ENCODE peak calls at places on chromosomes 11 and 22, in six cellular contexts. N is T-helper 2 cell, P is WERI-Rb-1, O is NCI-H1105 treated with DMSO at 0.1 percent for 48 hours, B is left colon, F is pancreas. S is an unnamed sample.

GRCh38 chr22:49789289-49790141 is 38.2 kb downstream of the BRD1 start:
- DNase-seq in N (no peak), O (no peak), B (no peak), F (no peak), P (no peak), S (no peak)

GRCh38 chr22:46087816-46088277 is 62.5 kb upstream of the PPARA start:
- DNase-seq in B (peak), N (no peak), P (peak), O (no peak), F (peak), S (peak)

GRCh38 chr22:44735518-44736428 is 16.6 kb upstream of the ARHGAP8 start:
- DNase-seq in O (peak), N (peak), P (peak), B (no peak), F (peak), S (peak)

GRCh38 chr11:110430267-110431211 is 791 bp downstream of the FDX1 start:
- DNase-seq in P (no peak), O (peak), F (peak), N (peak), B (peak), S (peak)

GRCh38 chr11:133945087-133945974 is 11.4 kb downstream of the IGSF9B start:
- DNase-seq in P (no peak), B (no peak), F (no peak), O (no peak), N (peak), S (no peak)

GRCh38 chr22:49964493-49965290 is 4.1 kb downstream of the PIM3 start:
- DNase-seq in N (peak), O (no peak), P (peak), F (peak), B (peak), S (no peak)

GRCh38 chr11:1906146-1906545 is 13.4 kb upstream of the TNNT3 start:
- DNase-seq in N (no peak), F (no peak), O (no peak), B (no peak), P (no peak), S (no peak)

GRCh38 chr11:95671768-95672167 is 117.8 kb downstream of the FAM76B start:
- DNase-seq in F (no peak), O (no peak), B (no peak), P (no peak), N (no peak), S (no peak)

GRCh38 chr11:16749666-16750065 is 11.2 kb downstream of the C11orf58 start:
- DNase-seq in P (no peak), O (no peak), F (no peak), N (no peak), B (no peak), S (no peak)

GRCh38 chr11:38019072-38019775 is 1421.2 kb upstream of the RAG2 start:
- DNase-seq in O (no peak), F (no peak), N (no peak), P (peak), B (no peak), S (no peak)

GRCh38 chr11:17331669-17332068 is 19.9 kb upstream of the NCR3LG1 start:
- DNase-seq in B (no peak), O (no peak), N (no peak), P (no peak), F (no peak), S (no peak)

GRCh38 chr22:37338539-37339246 is 56.4 kb downstream of the CYTH4 start:
- DNase-seq in F (no peak), P (no peak), B (no peak), O (no peak), N (no peak), S (no peak)

GRCh38 chr11:117225553-117226170 is 6.2 kb downstream of the PCSK7 start:
- DNase-seq in O (no peak), P (no peak), F (no peak), N (no peak), B (peak), S (no peak)

GRCh38 chr11:61493832-61494231 is 14.7 kb upstream of the LRRC10B start:
- DNase-seq in F (no peak), O (no peak), B (no peak), N (no peak), P (no peak), S (no peak)

GRCh38 chr11:111461460-111462240 is 50.5 kb downstream of the BTG4 start:
- DNase-seq in B (no peak), F (no peak), O (no peak), N (no peak), P (no peak), S (no peak)

GRCh38 chr22:39408807-39409206 is 9.2 kb downstream of the TAB1 start:
- DNase-seq in F (no peak), O (no peak), P (no peak), N (no peak), B (no peak), S (no peak)

GRCh38 chr11:43419460-43419859 is 60.7 kb downstream of the TTC17 start:
- DNase-seq in P (no peak), F (peak), B (no peak), O (peak), N (no peak), S (no peak)

GRCh38 chr11:13269775-13270174 is 7.8 kb upstream of the BMAL1 start:
- DNase-seq in B (no peak), F (no peak), P (no peak), N (no peak), O (no peak), S (no peak)

GRCh38 chr11:1181858-1182535 is 24.2 kb downstream of the MUC5AC start:
- DNase-seq in F (no peak), P (no peak), O (no peak), N (no peak), B (no peak), S (peak)

GRCh38 chr11:65308281-65308891 is 6.3 kb upstream of the CDC42EP2 start:
- DNase-seq in B (peak), F (peak), N (no peak), P (no peak), O (no peak), S (no peak)

GRCh38 chr22:42177891-42178336 is 47.3 kb upstream of the CYP2D6 start:
- DNase-seq in B (peak), F (no peak), P (no peak), N (no peak), O (no peak), S (no peak)

GRCh38 chr11:16154715-16155396 is 201.5 kb downstream of the SOX6 start:
- DNase-seq in F (peak), B (no peak), O (no peak), P (no peak), N (no peak), S (no peak)

GRCh38 chr22:35418088-35418487 is 18.1 kb downstream of the MCM5 start:
- DNase-seq in P (no peak), B (no peak), O (no peak), F (no peak), N (no peak), S (no peak)

GRCh38 chr11:495537-495931 is 11.5 kb downstream of the RNH1 start:
- DNase-seq in P (no peak), F (no peak), O (no peak), B (no peak), N (no peak), S (no peak)

GRCh38 chr11:44536779-44537516 is 28.5 kb upstream of the CD82 start:
- DNase-seq in N (no peak), F (no peak), B (no peak), O (no peak), P (no peak), S (no peak)

GRCh38 chr11:123577081-123577598 is 77.3 kb downstream of the SCN3B start:
- DNase-seq in O (peak), B (no peak), N (peak), F (peak), P (peak), S (peak)

GRCh38 chr11:126704144-126704543 is 296.4 kb downstream of the KIRREL3 start:
- DNase-seq in P (no peak), N (no peak), B (no peak), O (no peak), F (no peak), S (no peak)

GRCh38 chr22:42083119-42083518 is 3.6 kb downstream of the SMDT1 start:
- DNase-seq in P (no peak), N (no peak), O (no peak), B (no peak), F (no peak), S (no peak)

GRCh38 chr11:125262194-125262824 is 97.8 kb downstream of the PKNOX2 start:
- DNase-seq in N (no peak), P (no peak), F (no peak), B (no peak), O (no peak), S (no peak)

GRCh38 chr11:1289211-1289935 is 20.1 kb downstream of the TOLLIP start:
- DNase-seq in N (no peak), O (no peak), B (no peak), P (no peak), F (no peak), S (peak)

GRCh38 chr11:14891143-14892035 is 642 bp downstream of the CYP2R1 start:
- DNase-seq in F (peak), N (peak), P (peak), O (peak), B (peak), S (peak)

GRCh38 chr22:21659864-21660525 is 5.8 kb upstream of the PPIL2 start:
- DNase-seq in F (no peak), O (no peak), P (no peak), B (no peak), N (no peak), S (no peak)

GRCh38 chr11:62337682-62338181 is 484 bp downstream of the ASRGL1 start:
- DNase-seq in O (peak), B (peak), P (peak), F (peak), N (no peak), S (peak)

GRCh38 chr11:726278-726915 is 20.4 kb downstream of the EPS8L2 start:
- DNase-seq in O (peak), B (peak), N (peak), P (peak), F (peak), S (no peak)

GRCh38 chr11:111878385-111878765 is 590 bp downstream of the FDXACB1 start:
- DNase-seq in N (no peak), O (peak), P (no peak), F (no peak), B (no peak), S (no peak)